ENCODE peak calls at places on chromosome 1, in ten cellular contexts. One of them, this sample, is unnamed.

GRCh38 chr1:157369808-157370521 is 182.3 kb downstream of the FCRL5 start:
- DNase-seq in foreskin fibroblast: peak
- DNase-seq in HL-60: peak
- DNase-seq in MM.1S: peak
- DNase-seq in OCI-LY7: peak
- DNase-seq in transverse colon: peak
- DNase-seq in adrenal gland: peak
- DNase-seq in GM13977: peak
- DNase-seq in PC-9: peak
- DNase-seq in cardiac fibroblast: peak
- DNase-seq in this sample: peak

GRCh38 chr1:145979746-145980435 is 15.4 kb downstream of the POLR3GL start:
- DNase-seq in foreskin fibroblast: no peak
- DNase-seq in HL-60: peak
- DNase-seq in MM.1S: peak
- DNase-seq in OCI-LY7: peak
- DNase-seq in transverse colon: peak
- DNase-seq in adrenal gland: peak
- DNase-seq in GM13977: no peak
- DNase-seq in PC-9: peak
- DNase-seq in cardiac fibroblast: no peak
- DNase-seq in this sample: no peak

GRCh38 chr1:45230537-45230936 is 24.1 kb upstream of the ZSWIM5 start:
- DNase-seq in foreskin fibroblast: no peak
- DNase-seq in HL-60: no peak
- DNase-seq in MM.1S: peak
- DNase-seq in OCI-LY7: peak
- DNase-seq in transverse colon: peak
- DNase-seq in adrenal gland: no peak
- DNase-seq in GM13977: no peak
- DNase-seq in PC-9: no peak
- DNase-seq in cardiac fibroblast: no peak
- DNase-seq in this sample: peak

GRCh38 chr1:167676916-167677848 is 44.6 kb upstream of the MPZL1 start:
- DNase-seq in foreskin fibroblast: no peak
- DNase-seq in HL-60: no peak
- DNase-seq in MM.1S: no peak
- DNase-seq in OCI-LY7: no peak
- DNase-seq in transverse colon: no peak
- DNase-seq in adrenal gland: no peak
- DNase-seq in GM13977: peak
- DNase-seq in PC-9: no peak
- DNase-seq in cardiac fibroblast: no peak
- DNase-seq in this sample: no peak

GRCh38 chr1:228275435-228276342 is 67.8 kb downstream of the OBSCN start:
- DNase-seq in foreskin fibroblast: peak
- DNase-seq in HL-60: peak
- DNase-seq in MM.1S: peak
- DNase-seq in OCI-LY7: peak
- DNase-seq in transverse colon: peak
- DNase-seq in adrenal gland: peak
- DNase-seq in GM13977: peak
- DNase-seq in PC-9: no peak
- DNase-seq in cardiac fibroblast: peak
- DNase-seq in this sample: peak

GRCh38 chr1:112743174-112744018 is 28.3 kb upstream of the PPM1J start:
- DNase-seq in foreskin fibroblast: no peak
- DNase-seq in HL-60: no peak
- DNase-seq in MM.1S: no peak
- DNase-seq in OCI-LY7: no peak
- DNase-seq in transverse colon: no peak
- DNase-seq in adrenal gland: no peak
- DNase-seq in GM13977: no peak
- DNase-seq in PC-9: no peak
- DNase-seq in cardiac fibroblast: no peak
- DNase-seq in this sample: peak

GRCh38 chr1:42736152-42736551 is 3.9 kb downstream of the CLDN19 start:
- DNase-seq in foreskin fibroblast: no peak
- DNase-seq in HL-60: peak
- DNase-seq in MM.1S: no peak
- DNase-seq in OCI-LY7: peak
- DNase-seq in transverse colon: peak
- DNase-seq in adrenal gland: peak
- DNase-seq in GM13977: no peak
- DNase-seq in PC-9: no peak
- DNase-seq in cardiac fibroblast: peak
- DNase-seq in this sample: peak

GRCh38 chr1:48873944-48874343 is 97.3 kb upstream of the BEND5 start:
- DNase-seq in foreskin fibroblast: no peak
- DNase-seq in HL-60: no peak
- DNase-seq in MM.1S: no peak
- DNase-seq in OCI-LY7: no peak
- DNase-seq in transverse colon: no peak
- DNase-seq in adrenal gland: no peak
- DNase-seq in GM13977: no peak
- DNase-seq in PC-9: no peak
- DNase-seq in cardiac fibroblast: no peak
- DNase-seq in this sample: no peak

GRCh38 chr1:243233908-243234307 is 21.2 kb downstream of the CEP170 start:
- DNase-seq in foreskin fibroblast: peak
- DNase-seq in HL-60: no peak
- DNase-seq in MM.1S: no peak
- DNase-seq in OCI-LY7: no peak
- DNase-seq in transverse colon: no peak
- DNase-seq in adrenal gland: no peak
- DNase-seq in GM13977: no peak
- DNase-seq in PC-9: no peak
- DNase-seq in cardiac fibroblast: peak
- DNase-seq in this sample: no peak

GRCh38 chr1:47555307-47555706 is 117.5 kb downstream of the FOXD2 start:
- DNase-seq in foreskin fibroblast: no peak
- DNase-seq in HL-60: no peak
- DNase-seq in MM.1S: no peak
- DNase-seq in OCI-LY7: no peak
- DNase-seq in transverse colon: peak
- DNase-seq in adrenal gland: no peak
- DNase-seq in GM13977: no peak
- DNase-seq in PC-9: peak
- DNase-seq in cardiac fibroblast: no peak
- DNase-seq in this sample: peak

DNA sequence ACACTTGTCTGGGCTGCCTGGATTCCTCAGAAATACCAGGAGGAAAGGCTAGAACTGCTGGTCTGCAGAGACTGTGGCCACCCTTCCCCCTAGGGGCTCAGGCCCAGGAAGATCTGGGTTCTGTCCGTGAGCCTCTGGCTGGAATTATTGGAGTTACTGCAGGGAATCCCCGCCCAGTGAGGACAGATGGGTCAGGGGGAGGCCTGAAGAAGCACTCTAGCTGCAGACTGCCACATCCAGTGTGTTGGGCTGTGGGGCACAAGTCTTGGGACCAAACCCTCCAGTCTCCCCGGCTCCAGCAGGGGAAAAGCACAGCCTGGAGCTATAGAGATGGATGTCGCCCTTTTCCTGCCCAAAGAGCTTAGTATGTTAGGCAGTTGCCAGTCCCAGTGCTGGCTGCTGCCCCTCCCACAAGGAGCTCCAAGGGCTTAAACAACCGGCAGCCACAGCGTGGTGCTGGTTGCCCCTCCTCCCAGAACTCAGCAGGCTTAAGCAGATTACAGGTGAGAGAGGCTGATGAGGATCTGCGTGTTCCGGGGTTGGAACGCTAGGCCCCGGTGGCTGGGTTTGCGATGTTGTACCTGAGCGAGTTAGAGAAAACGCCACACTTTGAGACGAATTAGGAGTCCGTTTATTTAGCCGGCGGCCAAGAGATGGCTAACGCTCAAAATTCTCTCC is 255.5 kb upstream of the LRRC7 start:
- DNase-seq in foreskin fibroblast: no peak
- DNase-seq in HL-60: no peak
- DNase-seq in MM.1S: no peak
- DNase-seq in OCI-LY7: no peak
- DNase-seq in transverse colon: no peak
- DNase-seq in adrenal gland: no peak
- DNase-seq in GM13977: no peak
- DNase-seq in PC-9: no peak
- DNase-seq in cardiac fibroblast: no peak
- DNase-seq in this sample: no peak
- TF ChIP-seq CTCF in foreskin fibroblast: no peak
- TF ChIP-seq CTCF in HL-60: no peak
- TF ChIP-seq CTCF in MM.1S: no peak
- TF ChIP-seq CTCF in OCI-LY7: no peak
- TF ChIP-seq CTCF in transverse colon: no peak
- TF ChIP-seq CTCF in adrenal gland: no peak
- TF ChIP-seq CTCF in GM13977: no peak
- TF ChIP-seq CTCF in PC-9: no peak
- TF ChIP-seq CTCF in cardiac fibroblast: no peak
- TF ChIP-seq CTCF in this sample: no peak

GRCh38 chr1:207319207-207319606 is 2.3 kb upstream of the CD55 start:
- DNase-seq in foreskin fibroblast: no peak
- DNase-seq in HL-60: no peak
- DNase-seq in MM.1S: no peak
- DNase-seq in OCI-LY7: no peak
- DNase-seq in transverse colon: no peak
- DNase-seq in adrenal gland: no peak
- DNase-seq in GM13977: no peak
- DNase-seq in PC-9: no peak
- DNase-seq in cardiac fibroblast: no peak
- DNase-seq in this sample: no peak

GRCh38 chr1:207321045-207321789 is at the start of gene CD55:
- DNase-seq in foreskin fibroblast: peak
- DNase-seq in HL-60: peak
- DNase-seq in MM.1S: peak
- DNase-seq in OCI-LY7: peak
- DNase-seq in transverse colon: peak
- DNase-seq in adrenal gland: peak
- DNase-seq in GM13977: peak
- DNase-seq in PC-9: peak
- DNase-seq in cardiac fibroblast: peak
- DNase-seq in this sample: peak

GRCh38 chr1:207327994-207328393 is 6.5 kb downstream of the CD55 start:
- DNase-seq in foreskin fibroblast: peak
- DNase-seq in HL-60: no peak
- DNase-seq in MM.1S: no peak
- DNase-seq in OCI-LY7: no peak
- DNase-seq in transverse colon: no peak
- DNase-seq in adrenal gland: no peak
- DNase-seq in GM13977: no peak
- DNase-seq in PC-9: no peak
- DNase-seq in cardiac fibroblast: peak
- DNase-seq in this sample: no peak

GRCh38 chr1:207321790-207322530 is 482 bp downstream of the CD55 start:
- DNase-seq in foreskin fibroblast: no peak
- DNase-seq in HL-60: peak
- DNase-seq in MM.1S: peak
- DNase-seq in OCI-LY7: peak
- DNase-seq in transverse colon: no peak
- DNase-seq in adrenal gland: no peak
- DNase-seq in GM13977: no peak
- DNase-seq in PC-9: no peak
- DNase-seq in cardiac fibroblast: peak
- DNase-seq in this sample: no peak

GRCh38 chr1:207323425-207323976 is 2.0 kb downstream of the CD55 start:
- DNase-seq in foreskin fibroblast: no peak
- DNase-seq in HL-60: no peak
- DNase-seq in MM.1S: no peak
- DNase-seq in OCI-LY7: no peak
- DNase-seq in transverse colon: no peak
- DNase-seq in adrenal gland: no peak
- DNase-seq in GM13977: no peak
- DNase-seq in PC-9: no peak
- DNase-seq in cardiac fibroblast: no peak
- DNase-seq in this sample: no peak
- TF ChIP-seq CTCF in foreskin fibroblast: no peak
- TF ChIP-seq CTCF in HL-60: no peak
- TF ChIP-seq CTCF in MM.1S: no peak
- TF ChIP-seq CTCF in OCI-LY7: no peak
- TF ChIP-seq CTCF in transverse colon: no peak
- TF ChIP-seq CTCF in adrenal gland: no peak
- TF ChIP-seq CTCF in GM13977: no peak
- TF ChIP-seq CTCF in PC-9: no peak
- TF ChIP-seq CTCF in cardiac fibroblast: no peak
- TF ChIP-seq CTCF in this sample: no peak

DNA sequence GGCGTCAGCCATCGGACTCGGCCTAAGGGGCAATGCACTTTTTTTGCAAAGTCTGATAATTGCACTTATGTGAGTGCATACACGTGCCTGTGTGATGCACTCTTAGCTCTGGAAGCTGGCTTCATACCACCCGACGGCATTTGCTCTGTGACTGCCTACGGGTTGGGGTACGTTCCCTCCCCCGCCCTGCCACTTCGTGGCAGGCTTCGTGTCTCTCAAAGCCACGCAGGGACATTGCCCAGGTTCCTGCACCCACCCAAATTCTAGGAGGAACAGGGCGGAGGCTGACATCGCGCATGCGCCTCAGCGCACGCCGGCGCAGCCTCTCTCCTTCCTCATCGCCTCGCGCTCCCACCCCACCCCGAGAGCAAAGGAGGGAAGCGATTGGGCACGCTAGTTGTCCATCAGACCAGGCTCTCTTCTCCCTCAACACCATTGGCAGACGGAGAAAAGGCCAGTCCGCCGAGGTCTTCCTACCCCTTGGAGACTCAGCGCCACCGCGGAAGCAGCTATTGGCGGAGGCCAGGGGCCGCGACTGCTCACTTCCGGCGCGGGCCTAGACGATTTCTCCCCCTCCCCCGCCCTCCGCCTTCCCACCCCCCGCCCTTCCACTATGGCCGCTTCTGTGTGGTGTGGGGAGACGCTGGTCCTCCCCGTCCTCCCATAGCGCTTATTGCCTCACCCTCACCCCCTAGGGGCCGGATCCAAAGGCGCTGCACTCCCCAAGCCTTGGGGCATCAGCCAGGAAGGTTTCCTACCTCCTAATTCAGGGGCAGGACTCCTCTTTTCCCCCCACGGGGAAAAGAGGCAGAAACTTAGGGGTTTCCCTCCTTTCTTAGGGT is at the start of gene INTS3:
- DNase-seq in foreskin fibroblast: peak
- DNase-seq in HL-60: peak
- DNase-seq in MM.1S: peak
- DNase-seq in OCI-LY7: peak
- DNase-seq in transverse colon: peak
- DNase-seq in adrenal gland: peak
- DNase-seq in GM13977: peak
- DNase-seq in PC-9: peak
- DNase-seq in cardiac fibroblast: peak
- DNase-seq in this sample: peak
- TF ChIP-seq CTCF in foreskin fibroblast: no peak
- TF ChIP-seq CTCF in HL-60: no peak
- TF ChIP-seq CTCF in MM.1S: peak
- TF ChIP-seq CTCF in OCI-LY7: peak
- TF ChIP-seq CTCF in transverse colon: peak
- TF ChIP-seq CTCF in adrenal gland: peak
- TF ChIP-seq CTCF in GM13977: no peak
- TF ChIP-seq CTCF in PC-9: peak
- TF ChIP-seq CTCF in cardiac fibroblast: peak
- TF ChIP-seq CTCF in this sample: no peak

DNA sequence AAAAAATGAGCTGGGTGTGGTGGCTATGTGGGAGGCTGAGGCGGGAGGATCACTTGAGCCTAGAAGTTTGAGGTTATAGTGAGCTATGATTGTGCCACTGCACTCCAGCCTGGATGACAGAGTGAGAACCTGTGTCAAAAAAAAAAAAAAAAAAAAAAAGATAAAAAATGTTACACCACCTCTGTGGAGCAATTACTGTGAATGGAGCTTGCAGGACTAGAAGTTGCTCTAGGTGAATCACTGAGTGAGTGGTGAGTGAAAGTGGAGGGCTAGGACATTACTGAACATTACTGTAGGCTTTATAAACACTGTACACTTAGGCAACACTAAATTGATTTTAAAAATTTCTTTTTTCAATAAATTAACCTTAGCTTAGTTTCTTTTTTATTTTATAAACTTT is 21.9 kb downstream of the TLCD4 start:
- DNase-seq in foreskin fibroblast: no peak
- DNase-seq in HL-60: no peak
- DNase-seq in MM.1S: no peak
- DNase-seq in OCI-LY7: no peak
- DNase-seq in transverse colon: no peak
- DNase-seq in adrenal gland: no peak
- DNase-seq in GM13977: no peak
- DNase-seq in PC-9: no peak
- DNase-seq in cardiac fibroblast: no peak
- DNase-seq in this sample: no peak
- TF ChIP-seq CTCF in foreskin fibroblast: no peak
- TF ChIP-seq CTCF in HL-60: no peak
- TF ChIP-seq CTCF in MM.1S: no peak
- TF ChIP-seq CTCF in OCI-LY7: no peak
- TF ChIP-seq CTCF in transverse colon: no peak
- TF ChIP-seq CTCF in adrenal gland: no peak
- TF ChIP-seq CTCF in GM13977: no peak
- TF ChIP-seq CTCF in PC-9: no peak
- TF ChIP-seq CTCF in cardiac fibroblast: no peak
- TF ChIP-seq CTCF in this sample: no peak